ENCODE peak calls at places on chromosomes 3 and 15, in six cellular contexts. G is HCT116, A is tibial artery, T is aorta, O is testis, V is Panc1. X is an unnamed sample.

GRCh38 chr3:127775398-127776109 is 46.8 kb downstream of the MGLL start:
- DNase-seq in T (peak; percentile 71), G (no peak), O (peak; percentile 77), V (no peak), A (peak; percentile 68), X (peak; percentile 98)

GRCh38 chr3:32457971-32458471 is 44.6 kb downstream of the CMTM6 start:
- DNase-seq in T (no peak), G (no peak), V (no peak), A (no peak), O (no peak), X (no peak)

GRCh38 chr3:16357698-16358097 is 92.7 kb downstream of the OXNAD1 start:
- DNase-seq in T (no peak), O (no peak), A (no peak), V (no peak), G (no peak), X (no peak)

GRCh38 chr15:58182460-58183163 is 44.4 kb downstream of the AQP9 start:
- DNase-seq in G (peak; percentile 48), O (peak; percentile 55), T (peak; percentile 60), A (no peak), V (peak; percentile 32), X (peak; percentile 85)

GRCh38 chr3:137709011-137709601 is 55.0 kb upstream of the SOX14 start:
- DNase-seq in A (no peak), T (no peak), V (no peak), G (peak; percentile 10), O (peak; percentile 30), X (peak; percentile 47)

GRCh38 chr3:52633786-52634185 is 51.9 kb downstream of the PBRM1 start:
- DNase-seq in A (no peak), G (no peak), T (no peak), O (no peak), V (no peak), X (no peak)

GRCh38 chr3:172125963-172126403 is 86.6 kb downstream of the FNDC3B start:
- DNase-seq in O (no peak), G (no peak), A (peak; percentile 61), T (peak; percentile 61), V (no peak), X (no peak)

GRCh38 chr15:62809106-62809967 is 233.2 kb upstream of the TPM1 start:
- DNase-seq in A (no peak), O (no peak), G (no peak), V (no peak), T (no peak), X (no peak)

GRCh38 chr3:163364717-163365116 is 1713.6 kb downstream of the SI start:
- DNase-seq in O (no peak), G (no peak), V (no peak), A (no peak), T (no peak), X (no peak)

GRCh38 chr3:179418610-179419009 is 32.7 kb downstream of the GNB4 start:
- DNase-seq in A (no peak), O (no peak), G (no peak), V (no peak), T (no peak), X (no peak)

GRCh38 chr3:134709563-134710312 is 58.9 kb upstream of the KY start:
- DNase-seq in O (no peak), T (no peak), V (no peak), G (no peak), A (no peak), X (no peak)

GRCh38 chr15:59501531-59502113 is 63.6 kb downstream of the FAM81A start:
- DNase-seq in V (peak; percentile 48), O (peak; percentile 39), G (peak; percentile 69), T (no peak), A (no peak), X (peak; percentile 62)

GRCh38 chr3:9098716-9099675 is 135.7 kb upstream of the RAD18 start:
- DNase-seq in O (no peak), T (no peak), G (no peak), A (no peak), V (no peak), X (no peak)

GRCh38 chr15:84681822-84682221 is 23.8 kb upstream of the NMB start:
- DNase-seq in V (no peak), T (no peak), G (no peak), A (no peak), O (no peak), X (no peak)

GRCh38 chr3:99413504-99413903 is 224.9 kb upstream of the COL8A1 start:
- DNase-seq in G (no peak), O (no peak), V (no peak), A (no peak), T (no peak), X (no peak)

GRCh38 chr3:148698190-148698806 is 595 bp downstream of the AGTR1 start:
- DNase-seq in V (no peak), A (no peak), O (no peak), G (no peak), T (no peak), X (no peak)

GRCh38 chr3:29693863-29694262 is 413.0 kb downstream of the RBMS3 start:
- DNase-seq in A (no peak), O (no peak), G (peak; percentile 7), V (no peak), T (no peak), X (peak; percentile 12)

GRCh38 chr15:66774001-66774814 is 72.2 kb downstream of the SMAD6 start:
- DNase-seq in O (peak; percentile 86), G (peak; percentile 72), T (peak; percentile 89), A (peak; percentile 87), V (peak; percentile 66), X (peak; percentile 90)

GRCh38 chr3:197256836-197257444 is 41.5 kb downstream of the DLG1 start:
- DNase-seq in V (peak; percentile 24), O (peak; percentile 52), G (peak; percentile 39), T (no peak), A (no peak), X (peak; percentile 14)

GRCh38 chr15:86833595-86833994 is 753.9 kb downstream of the AGBL1 start:
- DNase-seq in T (no peak), G (no peak), V (no peak), A (no peak), O (no peak), X (no peak)

GRCh38 chr15:87354661-87355410 is 901.7 kb downstream of the NTRK3 start:
- DNase-seq in V (no peak), T (no peak), O (no peak), A (no peak), G (no peak), X (no peak)

GRCh38 chr3:49021813-49022720 is at the start of gene NDUFAF3:
- DNase-seq in A (peak; percentile 87), V (no peak), O (peak; percentile 92), G (peak; percentile 90), T (peak; percentile 96), X (peak; percentile 96)
- H3K4me1 ChIP-seq in A (peaks cover 48% of the 10 kb centered on the region), V (peaks cover 25% of the 10 kb centered on the region), O (peaks cover 34% of the 10 kb centered on the region), G (peaks cover 17% of the 10 kb centered on the region), T (no peaks in the 10 kb centered on the region), X (peaks cover 6% of the 10 kb centered on the region)

GRCh38 chr3:161268601-161269000 is 47.5 kb downstream of the NMD3 start:
- DNase-seq in A (no peak), V (no peak), O (no peak), T (no peak), G (no peak), X (no peak)

GRCh38 chr3:161264771-161265343 is 43.7 kb downstream of the NMD3 start:
- DNase-seq in O (no peak), V (no peak), G (no peak), T (no peak), A (no peak), X (no peak)

GRCh38 chr3:161266731-161267150 is 45.6 kb downstream of the NMD3 start:
- DNase-seq in A (no peak), G (no peak), T (no peak), O (no peak), V (peak; percentile 84), X (peak; percentile 8)

GRCh38 chr3:161267646-161268045 is 46.5 kb downstream of the NMD3 start:
- DNase-seq in G (no peak), A (no peak), V (no peak), O (no peak), T (no peak), X (no peak)

GRCh38 chr3:161265916-161266571 is 44.9 kb downstream of the NMD3 start:
- DNase-seq in V (no peak), T (no peak), O (no peak), A (no peak), G (no peak), X (no peak)
- H3K27ac ChIP-seq in V (no peak overlapping the region), T (no peak overlapping the region), O (no peak overlapping the region), A (no peak overlapping the region), G (no peak overlapping the region), X (peak overlapping the region; percentile 40)

DNA sequence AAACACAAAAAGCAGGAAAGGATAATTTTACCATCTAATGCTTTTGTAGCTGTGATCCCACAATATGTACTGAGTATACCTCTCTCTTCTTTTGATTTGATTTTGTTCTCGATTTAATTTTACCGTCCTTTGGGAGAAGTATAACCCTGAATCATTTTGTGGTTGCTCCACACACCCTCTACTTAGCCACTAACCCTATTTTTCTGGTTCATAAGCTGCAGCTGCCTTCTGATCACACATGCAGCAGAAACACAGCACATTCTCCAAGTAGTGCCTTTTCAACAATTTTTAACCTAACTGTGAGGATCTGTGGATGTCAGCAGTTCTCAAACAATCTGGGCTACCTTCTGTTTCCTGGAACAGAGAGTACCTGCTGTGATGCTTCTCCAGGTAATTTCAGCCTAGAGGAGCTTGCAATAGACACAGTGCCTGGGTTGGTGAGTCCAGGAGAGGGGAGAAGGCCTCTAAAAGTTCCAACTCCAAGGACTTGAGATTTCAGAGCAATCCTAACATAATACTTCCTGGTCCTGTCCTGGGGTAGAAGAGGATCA is 40.3 kb downstream of the HGD start:
- DNase-seq in G (no peak), O (no peak), A (no peak), T (no peak), V (no peak), X (no peak)
- H3K9me3 ChIP-seq in G (no peaks in the 10 kb centered on the region), O (no peaks in the 10 kb centered on the region), A (no peaks in the 10 kb centered on the region), T (no peaks in the 10 kb centered on the region), V (no peaks in the 10 kb centered on the region), X (no peaks in the 10 kb centered on the region)

GRCh38 chr3:56111651-56112250 is 356.5 kb downstream of the ERC2 start:
- DNase-seq in O (no peak), T (no peak), V (no peak), A (no peak), G (no peak), X (no peak)
- H3K4me1 ChIP-seq in O (no peaks in the 10 kb centered on the region), T (no peaks in the 10 kb centered on the region), V (no peaks in the 10 kb centered on the region), A (no peaks in the 10 kb centered on the region), G (no peaks in the 10 kb centered on the region), X (no peaks in the 10 kb centered on the region)

GRCh38 chr3:44981220-44981619 is 5.2 kb downstream of the EXOSC7 start:
- DNase-seq in G (no peak), T (no peak), V (no peak), O (no peak), A (no peak), X (no peak)

GRCh38 chr3:44983413-44984040 is 7.5 kb downstream of the EXOSC7 start:
- DNase-seq in V (no peak), A (no peak), G (no peak), O (no peak), T (no peak), X (no peak)

GRCh38 chr3:44984335-44984734 is 8.3 kb downstream of the EXOSC7 start:
- DNase-seq in O (no peak), A (no peak), T (no peak), V (no peak), G (no peak), X (no peak)

GRCh38 chr3:44981751-44982150 is 5.7 kb downstream of the EXOSC7 start:
- DNase-seq in T (no peak), V (no peak), A (no peak), O (no peak), G (no peak), X (no peak)

GRCh38 chr3:44982817-44983216 is 6.8 kb downstream of the EXOSC7 start:
- DNase-seq in A (no peak), V (no peak), O (no peak), G (no peak), T (no peak), X (no peak)
- H3K27ac ChIP-seq in A (peak overlapping the region; percentile 33), V (no peak overlapping the region), O (peak overlapping the region; percentile 27), G (no peak overlapping the region), T (no peak overlapping the region), X (no peak overlapping the region)